ENCODE peak calls at places on chromosomes 1 and 21, in six cellular contexts. One of them, this sample, is unnamed.
A peak's percentile ranks its signal among the peaks of the same experiment; 100 is the strongest.

GRCh38 chr1:89990976-89991831 is 3.7 kb upstream of the ZNF326 start:
- DNase-seq in GM23248: peak; percentile 34
- DNase-seq in hepatocyte: no peak
- DNase-seq in CD4-positive, alpha-beta memory T cell: no peak
- DNase-seq in brain microvascular endothelial cell: no peak
- DNase-seq in skeletal muscle cell: no peak
- DNase-seq in this sample: no peak

GRCh38 chr1:63894627-63895256 is 120.9 kb downstream of the ROR1 start:
- DNase-seq in skeletal muscle cell: no peak
- DNase-seq in GM23248: no peak
- DNase-seq in hepatocyte: no peak
- DNase-seq in brain microvascular endothelial cell: no peak
- DNase-seq in CD4-positive, alpha-beta memory T cell: no peak
- DNase-seq in this sample: no peak

GRCh38 chr21:42539931-42540343 is 26.3 kb downstream of the SLC37A1 start:
- DNase-seq in skeletal muscle cell: no peak
- DNase-seq in CD4-positive, alpha-beta memory T cell: no peak
- DNase-seq in brain microvascular endothelial cell: no peak
- DNase-seq in hepatocyte: no peak
- DNase-seq in GM23248: peak; percentile 6
- DNase-seq in this sample: no peak

GRCh38 chr1:247421074-247421473 is 5.1 kb downstream of the NLRP3 start:
- DNase-seq in skeletal muscle cell: no peak
- DNase-seq in CD4-positive, alpha-beta memory T cell: no peak
- DNase-seq in GM23248: peak; percentile 47
- DNase-seq in hepatocyte: no peak
- DNase-seq in brain microvascular endothelial cell: no peak
- DNase-seq in this sample: no peak

GRCh38 chr1:33341190-33341589 is 20.3 kb upstream of the A3GALT2 start:
- DNase-seq in hepatocyte: no peak
- DNase-seq in skeletal muscle cell: no peak
- DNase-seq in GM23248: no peak
- DNase-seq in CD4-positive, alpha-beta memory T cell: no peak
- DNase-seq in brain microvascular endothelial cell: no peak
- DNase-seq in this sample: no peak

GRCh38 chr1:156749429-156750118 is 1.9 kb downstream of the HDGF start:
- DNase-seq in GM23248: peak; percentile 39
- DNase-seq in skeletal muscle cell: no peak
- DNase-seq in brain microvascular endothelial cell: no peak
- DNase-seq in hepatocyte: peak; percentile 44
- DNase-seq in CD4-positive, alpha-beta memory T cell: no peak
- DNase-seq in this sample: no peak

GRCh38 chr1:43272161-43272560 is 2.4 kb downstream of the TMEM125 start:
- DNase-seq in GM23248: no peak
- DNase-seq in hepatocyte: no peak
- DNase-seq in skeletal muscle cell: no peak
- DNase-seq in CD4-positive, alpha-beta memory T cell: no peak
- DNase-seq in brain microvascular endothelial cell: no peak
- DNase-seq in this sample: no peak

GRCh38 chr1:62312698-62313097 is 6.5 kb downstream of the KANK4 start:
- DNase-seq in CD4-positive, alpha-beta memory T cell: no peak
- DNase-seq in skeletal muscle cell: no peak
- DNase-seq in hepatocyte: no peak
- DNase-seq in brain microvascular endothelial cell: no peak
- DNase-seq in GM23248: no peak
- DNase-seq in this sample: no peak

GRCh38 chr1:167797005-167797404 is 75.2 kb downstream of the MPZL1 start:
- DNase-seq in skeletal muscle cell: peak; percentile 99
- DNase-seq in hepatocyte: peak; percentile 73
- DNase-seq in GM23248: peak; percentile 99
- DNase-seq in brain microvascular endothelial cell: peak; percentile 95
- DNase-seq in CD4-positive, alpha-beta memory T cell: no peak
- DNase-seq in this sample: peak; percentile 93

GRCh38 chr1:101382135-101382534 is 145.3 kb downstream of the S1PR1 start:
- DNase-seq in skeletal muscle cell: no peak
- DNase-seq in CD4-positive, alpha-beta memory T cell: no peak
- DNase-seq in hepatocyte: no peak
- DNase-seq in GM23248: no peak
- DNase-seq in brain microvascular endothelial cell: no peak
- DNase-seq in this sample: no peak

GRCh38 chr1:204545202-204545601 is 29.0 kb downstream of the MDM4 start:
- DNase-seq in CD4-positive, alpha-beta memory T cell: no peak
- DNase-seq in brain microvascular endothelial cell: no peak
- DNase-seq in GM23248: peak; percentile 61
- DNase-seq in hepatocyte: no peak
- DNase-seq in skeletal muscle cell: no peak
- DNase-seq in this sample: no peak

GRCh38 chr1:229066591-229066990 is 204.3 kb upstream of the RAB4A start:
- DNase-seq in hepatocyte: no peak
- DNase-seq in brain microvascular endothelial cell: no peak
- DNase-seq in GM23248: no peak
- DNase-seq in skeletal muscle cell: no peak
- DNase-seq in CD4-positive, alpha-beta memory T cell: no peak
- DNase-seq in this sample: no peak
- H3K4me3 ChIP-seq in hepatocyte: no peak overlapping the region
- H3K4me3 ChIP-seq in brain microvascular endothelial cell: no peak overlapping the region
- H3K4me3 ChIP-seq in GM23248: no peak overlapping the region
- H3K4me3 ChIP-seq in skeletal muscle cell: no peak overlapping the region
- H3K4me3 ChIP-seq in CD4-positive, alpha-beta memory T cell: no peak overlapping the region
- H3K4me3 ChIP-seq in this sample: no peak overlapping the region

GRCh38 chr1:85935234-85935633 is 221.3 kb downstream of the COL24A1 start:
- DNase-seq in hepatocyte: no peak
- DNase-seq in brain microvascular endothelial cell: no peak
- DNase-seq in GM23248: peak; percentile 9
- DNase-seq in CD4-positive, alpha-beta memory T cell: no peak
- DNase-seq in skeletal muscle cell: no peak
- DNase-seq in this sample: no peak

GRCh38 chr1:85936057-85936456 is 220.5 kb downstream of the COL24A1 start:
- DNase-seq in skeletal muscle cell: no peak
- DNase-seq in GM23248: no peak
- DNase-seq in CD4-positive, alpha-beta memory T cell: no peak
- DNase-seq in hepatocyte: no peak
- DNase-seq in brain microvascular endothelial cell: no peak
- DNase-seq in this sample: no peak

GRCh38 chr1:85933901-85934300 is 222.7 kb downstream of the COL24A1 start:
- DNase-seq in CD4-positive, alpha-beta memory T cell: no peak
- DNase-seq in hepatocyte: no peak
- DNase-seq in brain microvascular endothelial cell: no peak
- DNase-seq in skeletal muscle cell: peak; percentile 3
- DNase-seq in GM23248: peak; percentile 45
- DNase-seq in this sample: no peak

GRCh38 chr1:85936470-85936869 is 220.1 kb downstream of the COL24A1 start:
- DNase-seq in skeletal muscle cell: no peak
- DNase-seq in brain microvascular endothelial cell: no peak
- DNase-seq in GM23248: no peak
- DNase-seq in hepatocyte: no peak
- DNase-seq in CD4-positive, alpha-beta memory T cell: no peak
- DNase-seq in this sample: no peak

DNA sequence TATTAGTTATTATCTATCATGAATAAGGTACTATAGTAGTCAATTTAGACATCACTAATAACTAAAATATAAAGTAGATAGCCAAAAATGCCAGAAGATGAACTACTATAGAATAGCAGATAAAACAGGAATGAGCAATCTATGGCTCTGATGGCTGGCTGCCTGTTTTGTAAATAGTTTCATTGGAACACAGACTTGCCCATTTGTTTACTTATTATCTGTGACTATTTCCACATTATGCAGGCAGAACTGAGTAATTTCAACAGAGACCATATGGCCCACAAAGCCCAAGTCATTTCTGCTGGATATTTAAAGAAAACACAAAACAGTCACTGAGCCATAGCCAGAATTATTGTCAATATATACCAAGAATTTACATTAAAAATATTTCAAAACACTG is 222.0 kb downstream of the COL24A1 start:
- DNase-seq in skeletal muscle cell: no peak
- DNase-seq in CD4-positive, alpha-beta memory T cell: no peak
- DNase-seq in GM23248: peak; percentile 13
- DNase-seq in hepatocyte: no peak
- DNase-seq in brain microvascular endothelial cell: no peak
- DNase-seq in this sample: peak; percentile 4
- H3K4me3 ChIP-seq in skeletal muscle cell: no peak overlapping the region
- H3K4me3 ChIP-seq in CD4-positive, alpha-beta memory T cell: no peak overlapping the region
- H3K4me3 ChIP-seq in GM23248: no peak overlapping the region
- H3K4me3 ChIP-seq in hepatocyte: no peak overlapping the region
- H3K4me3 ChIP-seq in brain microvascular endothelial cell: no peak overlapping the region
- H3K4me3 ChIP-seq in this sample: no peak overlapping the region

GRCh38 chr1:112719706-112720105 is 4.6 kb upstream of the PPM1J start:
- DNase-seq in GM23248: no peak
- DNase-seq in brain microvascular endothelial cell: no peak
- DNase-seq in hepatocyte: no peak
- DNase-seq in CD4-positive, alpha-beta memory T cell: no peak
- DNase-seq in skeletal muscle cell: no peak
- DNase-seq in this sample: no peak

GRCh38 chr1:112716133-112716720 is 1.1 kb upstream of the PPM1J start:
- DNase-seq in CD4-positive, alpha-beta memory T cell: peak; percentile 75
- DNase-seq in skeletal muscle cell: peak; percentile 62
- DNase-seq in hepatocyte: peak; percentile 95
- DNase-seq in brain microvascular endothelial cell: peak; percentile 87
- DNase-seq in GM23248: peak; percentile 87
- DNase-seq in this sample: peak; percentile 81

GRCh38 chr1:112717263-112717662 is 2.1 kb upstream of the PPM1J start:
- DNase-seq in GM23248: no peak
- DNase-seq in skeletal muscle cell: no peak
- DNase-seq in CD4-positive, alpha-beta memory T cell: no peak
- DNase-seq in brain microvascular endothelial cell: no peak
- DNase-seq in hepatocyte: no peak
- DNase-seq in this sample: no peak

GRCh38 chr1:112721966-112722524 is 6.9 kb upstream of the PPM1J start:
- DNase-seq in CD4-positive, alpha-beta memory T cell: no peak
- DNase-seq in GM23248: no peak
- DNase-seq in skeletal muscle cell: no peak
- DNase-seq in hepatocyte: no peak
- DNase-seq in brain microvascular endothelial cell: no peak
- DNase-seq in this sample: no peak

GRCh38 chr1:112718691-112719418 is 3.7 kb upstream of the PPM1J start:
- DNase-seq in CD4-positive, alpha-beta memory T cell: peak; percentile 64
- DNase-seq in skeletal muscle cell: no peak
- DNase-seq in brain microvascular endothelial cell: peak; percentile 48
- DNase-seq in hepatocyte: peak; percentile 93
- DNase-seq in GM23248: peak; percentile 94
- DNase-seq in this sample: no peak
- H3K4me3 ChIP-seq in CD4-positive, alpha-beta memory T cell: no peak overlapping the region
- H3K4me3 ChIP-seq in skeletal muscle cell: peak overlapping the region; percentile 26
- H3K4me3 ChIP-seq in brain microvascular endothelial cell: peak overlapping the region; percentile 9
- H3K4me3 ChIP-seq in hepatocyte: no peak overlapping the region
- H3K4me3 ChIP-seq in GM23248: peak overlapping the region; percentile 63
- H3K4me3 ChIP-seq in this sample: peak overlapping the region; percentile 17

GRCh38 chr1:21334214-21335087 is 44.2 kb upstream of the ECE1 start:
- DNase-seq in brain microvascular endothelial cell: peak; percentile 89
- DNase-seq in hepatocyte: peak; percentile 68
- DNase-seq in GM23248: peak; percentile 93
- DNase-seq in skeletal muscle cell: no peak
- DNase-seq in CD4-positive, alpha-beta memory T cell: peak; percentile 88
- DNase-seq in this sample: no peak
- H3K4me3 ChIP-seq in brain microvascular endothelial cell: peak overlapping the region; percentile 53
- H3K4me3 ChIP-seq in hepatocyte: no peak overlapping the region
- H3K4me3 ChIP-seq in GM23248: peak overlapping the region; percentile 62
- H3K4me3 ChIP-seq in skeletal muscle cell: peak overlapping the region; percentile 23
- H3K4me3 ChIP-seq in CD4-positive, alpha-beta memory T cell: peak overlapping the region; percentile 44
- H3K4me3 ChIP-seq in this sample: peak overlapping the region; percentile 56

This sample was measured in AG04450.